ENCODE peak calls at places on chromosomes 6 and 20, in eight cellular contexts. N is neural progenitor cell, G is IMR-90, T is PC-3, W is keratinocyte, J is MM.1S, X is mesenchymal stem cell, E is astrocyte. O is an unnamed sample.

GRCh38 chr6:4212588-4212987 is 77.2 kb upstream of the ECI2 start:
- DNase-seq in N (no peak), G (no peak), T (no peak), W (no peak), J (no peak), X (no peak), E (no peak), O (no peak)

GRCh38 chr6:167653561-167653960 is 173.2 kb upstream of the AFDN start:
- DNase-seq in N (no peak), G (no peak), T (no peak), W (no peak), J (no peak), X (no peak), E (no peak), O (no peak)

GRCh38 chr6:32982084-32982701 is 13.8 kb downstream of the BRD2 start:
- DNase-seq in N (no peak), G (no peak), T (peak; percentile 19), W (no peak), J (no peak), X (peak; percentile 13), E (no peak), O (no peak)

GRCh38 chr6:144659202-144659731 is 374.1 kb downstream of the UTRN start:
- DNase-seq in N (peak; percentile 85), G (peak; percentile 51), T (no peak), W (no peak), J (peak; percentile 43), X (peak; percentile 65), E (peak; percentile 35), O (peak; percentile 75)

GRCh38 chr6:157139054-157139708 is 184.1 kb downstream of the TMEM242 start:
- DNase-seq in N (peak; percentile 46), G (no peak), T (peak; percentile 6), W (no peak), J (no peak), X (no peak), E (no peak), O (peak; percentile 88)

GRCh38 chr6:36735110-36735971 is 37.7 kb downstream of the RAB44 start:
- DNase-seq in N (no peak), G (peak; percentile 76), T (peak; percentile 59), W (no peak), J (no peak), X (peak; percentile 40), E (peak; percentile 69), O (no peak)

GRCh38 chr6:11111769-11112437 is 378 bp upstream of the ERVFRD-1 start:
- DNase-seq in N (no peak), G (no peak), T (no peak), W (no peak), J (no peak), X (no peak), E (no peak), O (no peak)

GRCh38 chr20:49486064-49486463 is 3.6 kb upstream of the KCNB1 start:
- DNase-seq in N (no peak), G (no peak), T (no peak), W (no peak), J (no peak), X (no peak), E (no peak), O (no peak)

GRCh38 chr6:107115695-107116327 is 496 bp upstream of the BEND3 start:
- DNase-seq in N (peak; percentile 89), G (no peak), T (peak; percentile 41), W (no peak), J (peak; percentile 58), X (peak; percentile 69), E (no peak), O (peak; percentile 92)

GRCh38 chr6:39495640-39496039 is 173.1 kb upstream of the KCNK16 start:
- DNase-seq in N (no peak), G (no peak), T (no peak), W (no peak), J (no peak), X (no peak), E (no peak), O (no peak)

GRCh38 chr20:24489631-24490260 is 20.3 kb downstream of the SYNDIG1 start:
- DNase-seq in N (no peak), G (no peak), T (no peak), W (no peak), J (no peak), X (no peak), E (no peak), O (peak; percentile 38)

GRCh38 chr20:39825950-39826349 is 863.1 kb downstream of the MAFB start:
- DNase-seq in N (no peak), G (peak; percentile 13), T (no peak), W (peak; percentile 42), J (no peak), X (peak; percentile 42), E (peak; percentile 76), O (no peak)

GRCh38 chr6:41768545-41769308 is 11.0 kb downstream of the FRS3 start:
- DNase-seq in N (no peak), G (no peak), T (no peak), W (no peak), J (no peak), X (no peak), E (no peak), O (no peak)

GRCh38 chr6:25423358-25423757 is 144.2 kb downstream of the CARMIL1 start:
- DNase-seq in N (no peak), G (no peak), T (no peak), W (no peak), J (no peak), X (no peak), E (no peak), O (no peak)

GRCh38 chr6:36590237-36590636 is 3.9 kb upstream of the SRSF3 start:
- DNase-seq in N (no peak), G (peak; percentile 86), T (peak; percentile 74), W (no peak), J (no peak), X (peak; percentile 82), E (peak; percentile 86), O (no peak)

GRCh38 chr6:19501737-19502245 is 335.4 kb upstream of the ID4 start:
- DNase-seq in N (no peak), G (no peak), T (no peak), W (no peak), J (no peak), X (no peak), E (no peak), O (no peak)

GRCh38 chr20:37505263-37506165 is 15.5 kb upstream of the NNAT start:
- DNase-seq in N (peak; percentile 53), G (no peak), T (no peak), W (no peak), J (no peak), X (no peak), E (no peak), O (peak; percentile 61)
- H3K9ac ChIP-seq in N (no peak overlapping the region), G (no peak overlapping the region), T (no peak overlapping the region), W (no peak overlapping the region), J (no peak overlapping the region), X (no peak overlapping the region), E (no peak overlapping the region), O (no peak overlapping the region)

DNA sequence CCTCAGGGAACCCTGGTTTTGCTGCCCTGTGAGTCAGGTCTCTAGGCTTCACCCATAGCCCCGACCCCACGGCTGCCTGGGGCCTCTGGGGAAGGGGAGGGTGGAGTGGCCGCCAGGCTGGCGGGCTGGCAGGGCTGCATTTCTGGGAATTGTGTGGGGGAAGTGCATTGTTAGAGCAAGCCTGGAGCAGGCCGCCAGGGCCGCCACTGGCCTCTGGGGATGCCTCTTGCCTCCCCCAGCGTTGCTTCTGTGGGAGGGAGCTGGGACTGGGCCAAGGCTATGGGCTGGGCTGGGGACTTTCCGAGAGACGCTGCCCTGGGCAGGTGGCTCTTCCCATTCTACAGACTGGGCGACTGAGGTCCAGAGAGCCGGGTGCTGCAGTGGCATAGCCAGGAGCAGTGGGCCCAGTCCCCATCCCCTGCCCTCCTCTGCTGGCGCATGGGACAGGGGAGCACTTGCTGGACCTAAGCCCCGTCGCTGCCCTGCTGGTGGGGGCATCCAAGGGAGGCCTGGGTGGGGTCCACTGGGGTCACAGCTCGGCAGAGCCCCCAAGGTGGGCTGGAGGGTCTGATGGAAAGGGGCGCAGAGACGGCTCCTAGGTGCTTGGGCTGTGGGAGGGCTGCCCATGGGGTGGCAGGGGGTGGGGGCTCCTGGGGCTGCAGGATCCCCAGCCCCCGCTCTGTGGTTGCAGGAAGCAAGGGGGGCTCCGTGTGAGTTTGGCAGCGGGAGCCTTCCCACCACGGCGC is 6.6 kb upstream of the SOX18 start:
- DNase-seq in N (peak; percentile 26), G (peak; percentile 19), T (peak; percentile 10), W (no peak), J (no peak), X (peak; percentile 49), E (no peak), O (peak; percentile 71)
- H3K27ac ChIP-seq in N (no peak overlapping the region), G (no peak overlapping the region), T (no peak overlapping the region), W (no peak overlapping the region), J (no peak overlapping the region), X (no peak overlapping the region), E (no peak overlapping the region), O (no peak overlapping the region)

DNA sequence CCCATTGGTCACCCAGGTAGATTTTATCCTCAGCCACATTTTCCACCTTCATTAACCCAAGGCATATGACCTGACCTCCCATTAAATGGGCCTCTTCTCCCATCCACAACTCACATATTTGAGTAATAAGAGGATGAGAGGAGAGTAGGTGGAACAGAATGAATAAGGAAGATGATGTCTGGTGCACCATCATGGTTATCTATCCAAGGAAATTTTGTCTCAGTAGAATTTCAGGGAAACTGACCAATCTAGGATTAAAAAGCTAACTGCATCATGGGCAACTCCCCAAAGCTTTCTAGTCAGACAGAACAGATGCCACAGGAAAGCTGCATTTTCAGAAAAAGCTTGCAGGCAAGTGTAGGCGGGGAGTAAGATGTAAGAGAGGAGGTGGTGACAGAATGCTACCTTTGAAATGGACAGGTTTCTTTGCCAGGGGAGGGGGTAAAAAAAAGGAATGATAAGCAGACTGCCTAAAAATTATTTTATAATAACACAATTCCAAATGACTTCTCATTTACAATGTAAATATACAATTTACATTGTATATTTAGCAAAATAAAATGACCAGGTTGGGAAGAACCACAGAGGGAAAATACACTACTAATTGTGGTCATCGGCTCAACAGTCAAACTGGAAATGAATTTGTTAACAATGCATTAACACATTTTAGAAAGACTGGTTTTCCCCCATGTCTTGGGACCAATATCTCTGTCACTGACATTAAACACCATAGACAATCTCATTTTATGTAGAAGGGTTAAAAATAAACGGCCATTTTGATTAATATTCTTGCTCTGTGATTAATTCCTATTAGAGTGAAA is 15.2 kb downstream of the NHSL1 start:
- DNase-seq in N (no peak), G (no peak), T (no peak), W (no peak), J (no peak), X (no peak), E (no peak), O (no peak)
- H3K9ac ChIP-seq in N (no peak overlapping the region), G (no peak overlapping the region), T (no peak overlapping the region), W (no peak overlapping the region), J (no peak overlapping the region), X (peak overlapping the region; percentile 88), E (no peak overlapping the region), O (no peak overlapping the region)

GRCh38 chr6:18493421-18493891 is 106.3 kb downstream of the RNF144B start:
- DNase-seq in N (no peak), G (no peak), T (peak; percentile 68), W (no peak), J (no peak), X (no peak), E (no peak), O (no peak)

GRCh38 chr6:18489335-18489734 is 102.2 kb downstream of the RNF144B start:
- DNase-seq in N (no peak), G (no peak), T (no peak), W (no peak), J (no peak), X (no peak), E (no peak), O (no peak)

GRCh38 chr6:18488526-18489270 is 101.5 kb downstream of the RNF144B start:
- DNase-seq in N (no peak), G (peak; percentile 57), T (no peak), W (peak; percentile 75), J (no peak), X (no peak), E (peak; percentile 89), O (no peak)

GRCh38 chr6:18492957-18493356 is 105.8 kb downstream of the RNF144B start:
- DNase-seq in N (no peak), G (no peak), T (no peak), W (no peak), J (no peak), X (no peak), E (no peak), O (no peak)

GRCh38 chr6:18491303-18492090 is 104.3 kb downstream of the RNF144B start:
- DNase-seq in N (no peak), G (no peak), T (peak; percentile 42), W (no peak), J (no peak), X (no peak), E (peak; percentile 68), O (no peak)
- H3K27ac ChIP-seq in N (no peak overlapping the region), G (no peak overlapping the region), T (no peak overlapping the region), W (no peak overlapping the region), J (no peak overlapping the region), X (no peak overlapping the region), E (no peak overlapping the region), O (no peak overlapping the region)

O was measured in endodermal cell.